ENCODE peak calls at places on chromosomes 5 and 9, in five cellular contexts. S is fibroblast of lung, R is DND-41, F is GM23248, A is PC-9. J is an unnamed sample.

GRCh38 chr5:139385061-139385889 is 2.2 kb upstream of the SLC23A1 start:
- DNase-seq in S (no peak), R (peak), F (peak), A (peak), J (no peak)

GRCh38 chr9:87547665-87548064 is 50.0 kb downstream of the DAPK1 start:
- DNase-seq in S (no peak), R (no peak), F (no peak), A (peak), J (no peak)

GRCh38 chr5:57816108-57816507 is 333.5 kb upstream of the ACTBL2 start:
- DNase-seq in S (peak), R (no peak), F (peak), A (peak), J (no peak)

GRCh38 chr5:167940911-167941310 is 350.5 kb upstream of the WWC1 start:
- DNase-seq in S (no peak), R (no peak), F (peak), A (no peak), J (no peak)

GRCh38 chr9:89919171-89919681 is 314.4 kb downstream of the GADD45G start:
- DNase-seq in S (no peak), R (no peak), F (no peak), A (no peak), J (peak)

GRCh38 chr5:127297348-127298035 is 6.9 kb downstream of the MEGF10 start:
- DNase-seq in S (no peak), R (no peak), F (no peak), A (no peak), J (no peak)

GRCh38 chr5:141811287-141812155 is 66.7 kb downstream of the PCDH1 start:
- DNase-seq in S (no peak), R (peak), F (peak), A (no peak), J (peak)

GRCh38 chr5:129460951-129461815 is 1.1 kb downstream of the ADAMTS19 start:
- DNase-seq in S (peak), R (no peak), F (peak), A (peak), J (peak)

GRCh38 chr9:32398207-32398606 is 13.8 kb downstream of the ACO1 start:
- DNase-seq in S (peak), R (no peak), F (peak), A (no peak), J (no peak)

GRCh38 chr5:167014657-167015056 is 1276.8 kb upstream of the WWC1 start:
- DNase-seq in S (no peak), R (no peak), F (no peak), A (no peak), J (no peak)

GRCh38 chr9:786405-786804 is 55.1 kb upstream of the DMRT1 start:
- DNase-seq in S (no peak), R (no peak), F (no peak), A (no peak), J (no peak)

GRCh38 chr5:77015938-77016569 is 14.2 kb upstream of the AGGF1 start:
- DNase-seq in S (peak), R (no peak), F (peak), A (no peak), J (peak)

GRCh38 chr5:179331591-179331990 is 13.7 kb downstream of the ADAMTS2 start:
- DNase-seq in S (no peak), R (no peak), F (no peak), A (no peak), J (no peak)

GRCh38 chr5:3123763-3124157 is 372.3 kb upstream of the IRX2 start:
- DNase-seq in S (no peak), R (no peak), F (no peak), A (no peak), J (no peak)

GRCh38 chr9:97510797-97511761 is 9.6 kb downstream of the TMOD1 start:
- DNase-seq in S (peak), R (no peak), F (peak), A (no peak), J (no peak)

GRCh38 chr5:54080833-54081232 is 229.5 kb downstream of the ARL15 start:
- DNase-seq in S (no peak), R (no peak), F (no peak), A (no peak), J (no peak)

GRCh38 chr9:72412483-72413040 is 47.6 kb upstream of the ZFAND5 start:
- DNase-seq in S (no peak), R (no peak), F (no peak), A (no peak), J (no peak)

GRCh38 chr5:64165500-64166200 is at the start of gene RNF180:
- DNase-seq in S (peak), R (no peak), F (peak), A (no peak), J (peak)
- TF ChIP-seq EZH2 in S (no peak), R (no peak), F (no peak), A (no peak), J (peak)

GRCh38 chr9:136200424-136200823 is 4.5 kb downstream of the LHX3 start:
- DNase-seq in S (no peak), R (no peak), F (no peak), A (no peak), J (no peak)

GRCh38 chr9:136197372-136197875 is 7.5 kb downstream of the LHX3 start:
- DNase-seq in S (no peak), R (no peak), F (no peak), A (no peak), J (no peak)

GRCh38 chr9:136197930-136198604 is 6.9 kb downstream of the LHX3 start:
- DNase-seq in S (no peak), R (no peak), F (no peak), A (no peak), J (no peak)

GRCh38 chr9:136199391-136200288 is 5.3 kb downstream of the LHX3 start:
- DNase-seq in S (no peak), R (no peak), F (no peak), A (no peak), J (no peak)

GRCh38 chr9:136198605-136199083 is 6.3 kb downstream of the LHX3 start:
- DNase-seq in S (no peak), R (no peak), F (peak), A (no peak), J (peak)
- TF ChIP-seq EZH2 in S (peak), R (no peak), F (no peak), A (no peak), J (peak)

GRCh38 chr9:101739311-101739710 is 864 bp upstream of the GRIN3A start:
- DNase-seq in S (no peak), R (no peak), F (no peak), A (no peak), J (no peak)

GRCh38 chr9:101737165-101737704 is 1.2 kb downstream of the GRIN3A start:
- DNase-seq in S (no peak), R (no peak), F (no peak), A (no peak), J (peak)

GRCh38 chr9:101738566-101739183 is at the start of gene GRIN3A:
- DNase-seq in S (no peak), R (no peak), F (peak), A (no peak), J (peak)

GRCh38 chr9:101737705-101738565 is 512 bp downstream of the GRIN3A start:
- DNase-seq in S (no peak), R (no peak), F (peak), A (no peak), J (peak)

DNA sequence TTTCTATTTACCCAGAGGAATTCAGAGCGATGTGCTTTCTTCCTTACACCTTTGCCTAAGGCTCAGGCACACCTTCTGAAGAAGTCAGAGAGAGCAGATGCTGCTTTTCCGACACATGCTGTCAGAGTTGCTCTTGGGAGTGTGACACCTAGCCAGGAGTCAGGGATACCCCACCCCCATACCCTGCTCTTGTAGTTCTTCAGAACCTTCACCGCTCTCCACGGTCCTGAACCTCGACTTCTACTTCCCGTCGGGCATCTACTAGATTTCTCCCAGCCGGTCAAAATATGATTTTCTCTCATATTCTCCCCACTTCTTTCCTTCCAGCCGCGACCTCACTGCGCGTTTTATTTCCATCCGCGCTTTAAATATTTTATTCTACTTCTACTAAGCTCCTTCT is 1.7 kb downstream of the GRIN3A start:
- DNase-seq in S (no peak), R (no peak), F (peak), A (no peak), J (peak)
- TF ChIP-seq EZH2 in S (no peak), R (no peak), F (no peak), A (no peak), J (no peak)

DNA sequence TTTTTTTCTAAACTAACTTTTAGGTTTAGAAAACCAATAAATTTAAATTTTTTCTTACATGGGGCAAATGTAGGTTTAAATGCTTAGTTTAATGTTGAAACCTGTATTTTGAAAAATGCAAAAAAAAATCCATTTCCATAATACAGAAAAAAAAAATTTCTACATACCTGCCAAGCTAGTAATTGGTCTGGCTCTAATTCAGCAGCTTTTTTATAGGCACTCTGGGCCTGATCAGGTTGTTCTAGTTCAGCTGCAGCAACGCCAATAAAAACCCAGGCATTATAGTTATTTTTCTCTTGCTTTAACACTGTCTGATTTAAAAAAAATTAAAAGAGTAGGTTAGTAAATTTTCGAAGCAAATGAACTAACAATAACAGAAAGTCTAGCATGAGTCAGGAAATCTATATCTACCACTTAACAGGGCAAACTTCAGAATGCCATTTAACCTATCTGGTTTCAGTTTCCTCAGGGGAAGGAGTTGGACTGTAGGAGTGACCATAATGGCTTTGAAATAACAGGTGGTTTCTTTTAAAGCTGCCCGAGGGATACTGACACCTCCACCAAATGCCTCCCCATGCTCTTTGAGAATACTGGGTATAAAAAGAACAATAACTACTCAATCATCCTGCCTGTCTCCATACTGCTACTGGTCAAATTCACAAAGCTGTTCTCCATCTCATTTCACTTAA is 11.6 kb downstream of the SKIC3 start:
- DNase-seq in S (peak), R (no peak), F (no peak), A (no peak), J (no peak)
- TF ChIP-seq EZH2 in S (no peak), R (no peak), F (no peak), A (no peak), J (no peak)

GRCh38 chr5:173231381-173231766 is 3.6 kb downstream of the NKX2-5 start:
- DNase-seq in S (no peak), R (no peak), F (no peak), A (no peak), J (no peak)

GRCh38 chr5:173233347-173234128 is 1.5 kb downstream of the NKX2-5 start:
- DNase-seq in S (no peak), R (no peak), F (no peak), A (no peak), J (peak)

GRCh38 chr5:173234129-173234793 is 745 bp downstream of the NKX2-5 start:
- DNase-seq in S (no peak), R (no peak), F (no peak), A (peak), J (peak)

GRCh38 chr5:173231996-173232498 is 3.0 kb downstream of the NKX2-5 start:
- DNase-seq in S (no peak), R (no peak), F (no peak), A (no peak), J (peak)

GRCh38 chr5:173232499-173233346 is 2.3 kb downstream of the NKX2-5 start:
- DNase-seq in S (no peak), R (no peak), F (peak), A (no peak), J (peak)
- TF ChIP-seq EZH2 in S (peak), R (no peak), F (peak), A (no peak), J (peak)

GRCh38 chr5:14869286-14870164 is 2.1 kb downstream of the ANKH start:
- DNase-seq in S (no peak), R (peak), F (peak), A (no peak), J (no peak)
- TF ChIP-seq EZH2 in S (no peak), R (no peak), F (no peak), A (no peak), J (no peak)

GRCh38 chr5:73322453-73323076 is 126.0 kb downstream of the FOXD1 start:
- DNase-seq in S (no peak), R (no peak), F (no peak), A (no peak), J (no peak)
- TF ChIP-seq EZH2 in S (no peak), R (no peak), F (no peak), A (no peak), J (no peak)

GRCh38 chr9:94882953-94883641 is 156.6 kb downstream of the AOPEP start:
- DNase-seq in S (peak), R (no peak), F (no peak), A (no peak), J (peak)
- TF ChIP-seq EZH2 in S (no peak), R (no peak), F (no peak), A (no peak), J (no peak)